ENCODE peak calls at places on chromosomes 2 and 18, in seven cellular contexts. X, L, J, F, I, B and D are unnamed samples.
A peak's percentile ranks its signal among the peaks of the same experiment; 100 is the strongest.

GRCh38 chr2:226799976-226800940 is 638 bp upstream of the IRS1 start:
- DNase-seq in X (no peak), L (peak; percentile 23), J (no peak), F (peak; percentile 15), I (no peak), B (peak; percentile 63), D (no peak)

GRCh38 chr2:59068255-59068654 is 827.1 kb upstream of the FANCL start:
- DNase-seq in X (no peak), L (no peak), J (no peak), F (no peak), I (no peak), B (no peak), D (no peak)

GRCh38 chr2:95032868-95033603 is 7.5 kb downstream of the MAL start:
- DNase-seq in X (peak; percentile 42), L (no peak), J (no peak), F (no peak), I (no peak), B (no peak), D (no peak)

GRCh38 chr2:14642499-14642898 is 10.0 kb downstream of the LRATD1 start:
- DNase-seq in X (no peak), L (no peak), J (peak; percentile 10), F (no peak), I (no peak), B (no peak), D (no peak)

GRCh38 chr2:160375802-160376469 is 117.7 kb downstream of the RBMS1 start:
- DNase-seq in X (no peak), L (no peak), J (no peak), F (peak; percentile 87), I (no peak), B (no peak), D (no peak)

GRCh38 chr2:124607679-124608078 is 582.6 kb downstream of the CNTNAP5 start:
- DNase-seq in X (no peak), L (no peak), J (no peak), F (no peak), I (no peak), B (peak; percentile 24), D (no peak)

GRCh38 chr2:205721057-205721767 is 38.9 kb downstream of the NRP2 start:
- DNase-seq in X (peak; percentile 28), L (no peak), J (peak; percentile 10), F (no peak), I (no peak), B (no peak), D (no peak)

GRCh38 chr2:85796549-85797262 is 42.9 kb downstream of the ATOH8 start:
- DNase-seq in X (no peak), L (no peak), J (no peak), F (peak; percentile 64), I (no peak), B (no peak), D (no peak)

GRCh38 chr18:50024466-50024865 is 170.5 kb downstream of the MYO5B start:
- DNase-seq in X (no peak), L (no peak), J (no peak), F (no peak), I (no peak), B (no peak), D (no peak)

GRCh38 chr2:240468300-240469238 is 33.1 kb downstream of the GPC1 start:
- DNase-seq in X (no peak), L (peak; percentile 15), J (no peak), F (no peak), I (no peak), B (peak; percentile 10), D (no peak)

GRCh38 chr2:67046568-67046967 is 350.6 kb upstream of the ETAA1 start:
- DNase-seq in X (no peak), L (no peak), J (no peak), F (no peak), I (no peak), B (peak; percentile 30), D (no peak)

GRCh38 chr2:117056376-117056748 is 758.1 kb upstream of the DDX18 start:
- DNase-seq in X (no peak), L (no peak), J (no peak), F (no peak), I (no peak), B (no peak), D (no peak)

GRCh38 chr18:70469916-70470315 is 181.1 kb downstream of the SOCS6 start:
- DNase-seq in X (no peak), L (no peak), J (no peak), F (peak; percentile 60), I (no peak), B (no peak), D (no peak)

GRCh38 chr2:3008551-3009498 is 368.8 kb downstream of the EIPR1 start:
- DNase-seq in X (no peak), L (no peak), J (no peak), F (no peak), I (no peak), B (no peak), D (no peak)

GRCh38 chr18:70288851-70289328 is at the start of gene SOCS6:
- DNase-seq in X (peak; percentile 70), L (peak; percentile 58), J (no peak), F (peak; percentile 78), I (peak; percentile 67), B (peak; percentile 82), D (peak; percentile 71)

GRCh38 chr18:30965237-30965636 is 77.3 kb downstream of the DSC3 start:
- DNase-seq in X (no peak), L (no peak), J (no peak), F (no peak), I (no peak), B (no peak), D (no peak)

GRCh38 chr2:46732127-46732526 is 183.5 kb downstream of the MCFD2 start:
- DNase-seq in X (no peak), L (no peak), J (no peak), F (no peak), I (no peak), B (no peak), D (no peak)

GRCh38 chr2:229980440-229981184 is 58.3 kb downstream of the FBXO36 start:
- DNase-seq in X (peak; percentile 6), L (no peak), J (peak; percentile 41), F (peak; percentile 81), I (peak; percentile 23), B (peak; percentile 53), D (peak; percentile 13)

GRCh38 chr18:10442551-10442971 is 11.9 kb upstream of the APCDD1 start:
- DNase-seq in X (no peak), L (no peak), J (no peak), F (no peak), I (peak; percentile 13), B (no peak), D (no peak)
- TF ChIP-seq CTCF in X (no peak), L (no peak), J (peak; percentile 9), F (no peak), I (no peak), B (peak; percentile 20), D (no peak)

GRCh38 chr2:112118148-112118547 is 20.0 kb upstream of the FBLN7 start:
- DNase-seq in X (no peak), L (no peak), J (no peak), F (no peak), I (no peak), B (no peak), D (no peak)

GRCh38 chr2:112121682-112122254 is 16.4 kb upstream of the FBLN7 start:
- DNase-seq in X (no peak), L (no peak), J (no peak), F (peak; percentile 77), I (peak; percentile 29), B (peak; percentile 60), D (peak; percentile 27)
- TF ChIP-seq CTCF in X (peak; percentile 62), L (peak; percentile 79), J (peak; percentile 44), F (peak; percentile 43), I (no peak), B (peak; percentile 75), D (no peak)

DNA sequence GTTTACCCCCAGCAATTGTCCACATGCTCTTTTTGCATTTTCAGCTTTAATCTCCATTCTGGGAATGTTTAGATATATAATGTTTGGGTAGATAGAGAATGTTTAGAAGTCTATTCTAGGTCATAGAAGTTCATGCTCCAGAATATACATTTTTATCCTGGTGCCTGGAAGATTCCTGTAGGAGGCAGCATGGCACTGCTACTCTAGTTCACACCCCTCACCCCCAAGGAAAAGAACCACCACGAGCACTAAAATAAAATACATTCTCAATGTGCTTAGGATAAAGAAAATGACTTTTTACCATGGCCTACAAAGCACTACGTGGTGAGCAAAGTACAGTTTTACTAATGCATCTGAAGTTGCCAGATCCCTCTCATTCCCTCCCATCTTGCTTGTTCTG is 53.8 kb downstream of the MYO1B start:
- DNase-seq in X (no peak), L (no peak), J (no peak), F (no peak), I (no peak), B (no peak), D (no peak)
- TF ChIP-seq CTCF in X (no peak), L (no peak), J (no peak), F (peak; percentile 38), I (no peak), B (no peak), D (no peak)

GRCh38 chr18:22108674-22109073 is 60.7 kb upstream of the GATA6 start:
- DNase-seq in X (no peak), L (peak; percentile 4), J (no peak), F (peak; percentile 22), I (no peak), B (peak; percentile 58), D (peak; percentile 31)
- TF ChIP-seq CTCF in X (no peak), L (no peak), J (peak; percentile 37), F (no peak), I (no peak), B (peak; percentile 39), D (no peak)

GRCh38 chr2:180046202-180046601 is 39.1 kb upstream of the CWC22 start:
- DNase-seq in X (no peak), L (no peak), J (no peak), F (no peak), I (no peak), B (no peak), D (no peak)

GRCh38 chr2:180038997-180039396 is 31.9 kb upstream of the CWC22 start:
- DNase-seq in X (no peak), L (no peak), J (no peak), F (peak; percentile 29), I (no peak), B (no peak), D (no peak)

GRCh38 chr2:180040146-180040925 is 33.2 kb upstream of the CWC22 start:
- DNase-seq in X (no peak), L (no peak), J (no peak), F (peak; percentile 98), I (no peak), B (no peak), D (no peak)
- TF ChIP-seq CTCF in X (no peak), L (no peak), J (no peak), F (peak; percentile 30), I (no peak), B (no peak), D (no peak)

GRCh38 chr2:157279331-157279730 is 21.8 kb downstream of the GALNT5 start:
- DNase-seq in X (no peak), L (no peak), J (no peak), F (no peak), I (no peak), B (no peak), D (no peak)
- TF ChIP-seq CTCF in X (no peak), L (no peak), J (no peak), F (no peak), I (no peak), B (no peak), D (no peak)

GRCh38 chr2:195575879-195576391 is 81.1 kb upstream of the SLC39A10 start:
- DNase-seq in X (no peak), L (no peak), J (no peak), F (peak; percentile 91), I (no peak), B (peak; percentile 55), D (peak; percentile 20)
- TF ChIP-seq CTCF in X (no peak), L (no peak), J (no peak), F (no peak), I (no peak), B (peak; percentile 34), D (no peak)